ENCODE peak calls at places on chromosomes 11 and 22, in six cellular contexts. A is heart left ventricle, B is right cardiac atrium, R is gastrocnemius medialis, E is GM12878, H is body of pancreas. K is an unnamed sample. For H3K4me1, the result is how much of the 10 kb centered on the place peaks cover.

GRCh38 chr11:73157141-73158010 is 15.3 kb upstream of the FCHSD2 start:
- ATAC-seq in H (peak), E (peak), B (peak), A (peak), R (peak), K (peak)

GRCh38 chr11:117219995-117220394 is 11.9 kb downstream of the PCSK7 start:
- ATAC-seq in R (no peak), E (no peak), H (no peak), A (no peak), B (peak), K (no peak)

GRCh38 chr11:47508595-47509555 is 44.1 kb downstream of the CELF1 start:
- ATAC-seq in R (no peak), A (no peak), E (peak), B (peak), H (peak), K (no peak)

GRCh38 chr11:118002010-118002540 is 15.9 kb downstream of the IL10RA start:
- ATAC-seq in H (no peak), R (no peak), E (no peak), B (no peak), A (no peak), K (no peak)

GRCh38 chr11:96607890-96608558 is 218.2 kb downstream of the JRKL start:
- ATAC-seq in E (no peak), A (no peak), H (no peak), B (no peak), R (no peak), K (no peak)

GRCh38 chr22:18078329-18079041 is 695 bp downstream of the PEX26 start:
- ATAC-seq in E (peak), A (no peak), H (peak), R (peak), B (peak), K (no peak)

GRCh38 chr11:109680127-109680526 is 258.1 kb downstream of the C11orf87 start:
- ATAC-seq in A (no peak), E (no peak), B (no peak), H (no peak), R (no peak), K (no peak)

GRCh38 chr11:10351768-10352641 is 47.1 kb downstream of the ADM start:
- ATAC-seq in H (peak), A (peak), R (peak), E (no peak), B (peak), K (peak)

GRCh38 chr11:23554002-23554401 is 693.7 kb upstream of the CCDC179 start:
- ATAC-seq in H (no peak), R (no peak), E (no peak), A (no peak), B (no peak), K (no peak)

GRCh38 chr11:112113539-112114457 is 27.1 kb downstream of the SDHD start:
- ATAC-seq in A (peak), B (peak), H (peak), R (peak), E (peak), K (no peak)

GRCh38 chr11:12526789-12527188 is 147.4 kb upstream of the TEAD1 start:
- ATAC-seq in B (peak), A (no peak), R (no peak), E (no peak), H (no peak), K (peak)

GRCh38 chr11:11579012-11579755 is 42.6 kb downstream of the GALNT18 start:
- ATAC-seq in B (no peak), A (no peak), E (no peak), H (no peak), R (no peak), K (no peak)

GRCh38 chr11:64813826-64814225 is 3.5 kb upstream of the MEN1 start:
- ATAC-seq in B (no peak), E (no peak), H (no peak), R (no peak), A (no peak), K (no peak)

GRCh38 chr11:63445720-63446119 is 45.2 kb downstream of the PLAAT5 start:
- ATAC-seq in B (no peak), H (no peak), E (no peak), R (no peak), A (no peak), K (no peak)

GRCh38 chr22:22215659-22216449 is 28.7 kb upstream of the VPREB1 start:
- ATAC-seq in E (no peak), B (no peak), R (no peak), H (no peak), A (no peak), K (no peak)

GRCh38 chr22:45336971-45337431 is 27.3 kb downstream of the FAM118A start:
- ATAC-seq in A (peak), B (peak), E (no peak), H (peak), R (peak), K (peak)

GRCh38 chr11:67020949-67021348 is 2.0 kb upstream of the SYT12 start:
- ATAC-seq in A (no peak), E (peak), H (no peak), R (no peak), B (no peak), K (no peak)

GRCh38 chr22:42719656-42720262 is 911 bp downstream of the A4GALT start:
- ATAC-seq in H (no peak), R (peak), B (peak), A (peak), E (peak), K (peak)

GRCh38 chr11:64592234-64592615 is 1.2 kb downstream of the SLC22A12 start:
- ATAC-seq in E (no peak), H (no peak), B (no peak), A (no peak), R (no peak), K (no peak)

GRCh38 chr11:89625171-89625570 is 84.9 kb upstream of the TRIM77 start:
- ATAC-seq in B (no peak), E (no peak), H (no peak), A (no peak), R (no peak), K (no peak)

GRCh38 chr11:103631841-103632240 is 404.6 kb upstream of the DDI1 start:
- ATAC-seq in A (no peak), E (no peak), H (no peak), R (no peak), B (no peak), K (no peak)

GRCh38 chr11:120172921-120173705 is 35.2 kb upstream of the TRIM29 start:
- ATAC-seq in E (no peak), B (no peak), R (no peak), A (no peak), H (no peak), K (no peak)

GRCh38 chr11:124276081-124276480 is 19.9 kb downstream of the OR8G5 start:
- ATAC-seq in A (no peak), R (no peak), E (no peak), H (no peak), B (no peak), K (no peak)

GRCh38 chr11:73453562-73453961 is 77.4 kb downstream of the RELT start:
- ATAC-seq in R (peak), B (peak), H (no peak), E (no peak), A (no peak), K (no peak)

GRCh38 chr22:48044484-48045060 is 1282.1 kb downstream of the TBC1D22A start:
- ATAC-seq in E (no peak), R (no peak), H (no peak), B (no peak), A (no peak), K (no peak)

GRCh38 chr11:99142237-99142636 is 121.5 kb downstream of the CNTN5 start:
- ATAC-seq in R (no peak), H (no peak), B (no peak), A (no peak), E (no peak), K (no peak)

GRCh38 chr11:17792161-17792560 is 57.6 kb downstream of the KCNC1 start:
- ATAC-seq in B (no peak), H (no peak), A (peak), R (no peak), E (no peak), K (no peak)

GRCh38 chr11:7903940-7904339 is 27.1 kb downstream of the OR10A6 start:
- ATAC-seq in B (no peak), E (no peak), H (no peak), R (no peak), A (no peak), K (no peak)

GRCh38 chr11:19805827-19806226 is 93.2 kb downstream of the NAV2 start:
- ATAC-seq in B (no peak), E (no peak), A (no peak), H (no peak), R (no peak), K (no peak)

GRCh38 chr11:19502691-19503253 is 209.9 kb upstream of the NAV2 start:
- ATAC-seq in R (no peak), H (no peak), E (no peak), B (no peak), A (no peak), K (no peak)

GRCh38 chr22:23632178-23632577 is at the start of gene DRICH1:
- ATAC-seq in R (no peak), A (no peak), H (no peak), B (no peak), E (no peak), K (no peak)

GRCh38 chr11:62352355-62353336 is 15.4 kb downstream of the ASRGL1 start:
- ATAC-seq in R (no peak), H (no peak), A (no peak), E (peak), B (no peak), K (no peak)

GRCh38 chr11:105100206-105100605 is 39.4 kb downstream of the CARD18 start:
- ATAC-seq in R (no peak), B (no peak), H (no peak), E (no peak), A (peak), K (no peak)

GRCh38 chr11:66277475-66278391 is at the start of gene CNIH2:
- ATAC-seq in A (no peak), E (peak), R (peak), B (peak), H (peak), K (peak)

GRCh38 chr11:106514706-106515105 is 437.2 kb downstream of the AASDHPPT start:
- ATAC-seq in R (no peak), B (no peak), E (no peak), A (no peak), H (no peak), K (no peak)

GRCh38 chr11:99449345-99449744 is 428.6 kb downstream of the CNTN5 start:
- ATAC-seq in B (no peak), H (no peak), A (no peak), R (no peak), E (no peak), K (no peak)

DNA sequence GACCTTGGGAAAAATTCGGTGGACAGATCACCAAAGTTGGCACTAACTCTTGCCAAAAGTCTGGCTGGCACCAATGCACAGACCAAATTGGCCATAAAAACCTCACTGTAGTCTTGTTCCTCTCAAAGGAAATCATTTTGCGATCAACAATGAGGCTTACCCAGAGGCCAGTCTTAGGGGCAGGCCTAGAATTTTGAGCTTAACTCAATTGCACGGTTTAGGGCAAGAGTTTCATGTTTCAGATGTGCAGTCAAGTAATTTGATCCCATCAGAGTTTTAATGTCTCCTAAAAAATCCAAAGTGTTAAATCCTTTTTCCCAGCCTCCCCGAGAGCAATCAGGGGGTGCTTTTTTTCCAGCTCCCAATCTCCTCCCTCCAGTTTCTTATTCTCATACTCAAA is 19.0 kb downstream of the MPPED2 start:
- ATAC-seq in E (no peak), A (no peak), R (no peak), H (no peak), B (no peak), K (no peak)
- H3K4me1 ChIP-seq in E (under half), A (under half), R (under half), H (under half), B (under half), K (under half)

GRCh38 chr11:43545610-43546009 is 134.9 kb upstream of the HSD17B12 start:
- ATAC-seq in R (no peak), E (no peak), A (no peak), H (no peak), B (no peak), K (no peak)

GRCh38 chr11:43547900-43548381 is 132.6 kb upstream of the HSD17B12 start:
- ATAC-seq in R (no peak), H (peak), E (no peak), A (no peak), B (peak), K (peak)

GRCh38 chr11:43548921-43549320 is 131.6 kb upstream of the HSD17B12 start:
- ATAC-seq in E (no peak), H (no peak), R (no peak), B (no peak), A (no peak), K (no peak)

GRCh38 chr11:43547411-43547718 is 133.2 kb upstream of the HSD17B12 start:
- ATAC-seq in H (peak), R (no peak), B (peak), E (no peak), A (no peak), K (peak)

GRCh38 chr11:43546561-43547410 is 133.8 kb upstream of the HSD17B12 start:
- ATAC-seq in R (no peak), E (no peak), H (peak), B (peak), A (no peak), K (no peak)
- H3K4me3 ChIP-seq in R (no peak), E (no peak), H (no peak), B (no peak), A (no peak), K (peak)

GRCh38 chr11:87215236-87215635 is 177.5 kb downstream of the TMEM135 start:
- ATAC-seq in B (no peak), R (peak), H (no peak), A (no peak), E (no peak), K (no peak)
- H3K4me1 ChIP-seq in B (under half), R (under half), H (under half), A (under half), E (under half), K (under half)

GRCh38 chr11:71426413-71426812 is 21.8 kb downstream of the DHCR7 start:
- ATAC-seq in R (no peak), E (no peak), A (no peak), H (no peak), B (no peak), K (no peak)
- H3K4me3 ChIP-seq in R (no peak), E (no peak), A (no peak), H (no peak), B (no peak), K (no peak)

DNA sequence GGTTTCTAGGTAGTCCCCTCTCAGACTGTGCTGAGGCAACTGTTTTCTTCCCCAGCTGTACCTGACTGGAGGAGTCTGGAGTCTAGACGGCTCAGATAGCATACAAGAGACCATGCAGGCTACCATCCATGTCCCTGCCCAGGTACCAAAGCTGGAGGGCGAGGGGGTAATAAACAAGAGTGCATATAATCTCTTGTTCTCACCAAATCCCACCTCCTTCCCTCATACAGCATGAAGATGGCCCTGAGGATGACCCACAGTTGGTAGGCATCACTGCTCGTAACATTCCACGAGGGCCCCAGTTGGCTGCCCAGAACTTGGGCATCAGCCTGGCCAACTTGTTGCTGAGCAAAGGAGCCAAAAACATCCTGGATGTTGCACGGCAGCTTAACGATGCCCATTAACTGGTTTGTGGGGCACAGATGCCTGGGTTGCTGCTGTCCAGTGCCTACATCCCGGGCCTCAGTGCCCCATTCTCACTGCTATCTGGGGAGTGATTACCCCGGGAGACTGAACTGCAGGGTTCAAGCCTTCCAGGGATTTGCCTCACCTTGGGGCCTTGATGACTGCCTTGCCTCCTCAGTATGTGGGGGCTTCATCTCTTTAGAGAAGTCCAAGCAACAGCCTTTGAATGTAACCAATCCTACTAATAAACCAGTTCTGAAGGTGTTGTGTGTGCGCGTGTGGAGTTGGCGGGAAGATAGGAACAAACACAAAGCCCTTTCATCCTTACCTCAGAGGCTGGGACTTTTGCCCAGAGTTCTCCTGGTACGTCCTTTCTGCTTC is 8.4 kb downstream of the HMBS start:
- ATAC-seq in A (no peak), H (no peak), E (no peak), R (no peak), B (no peak), K (no peak)
- H3K4me1 ChIP-seq in A (under half), H (under half), E (under half), R (under half), B (under half), K (under half)

GRCh38 chr11:16114978-16115871 is 241.1 kb downstream of the SOX6 start:
- ATAC-seq in B (peak), H (peak), E (no peak), A (peak), R (peak), K (no peak)

GRCh38 chr11:16114451-16114850 is 241.9 kb downstream of the SOX6 start:
- ATAC-seq in H (no peak), A (no peak), B (no peak), R (no peak), E (no peak), K (no peak)

GRCh38 chr11:16111690-16112089 is 244.7 kb downstream of the SOX6 start:
- ATAC-seq in R (no peak), B (no peak), H (no peak), A (no peak), E (no peak), K (no peak)

GRCh38 chr11:16110862-16111261 is 245.5 kb downstream of the SOX6 start:
- ATAC-seq in A (no peak), B (no peak), R (no peak), E (no peak), H (peak), K (no peak)
- H3K4me3 ChIP-seq in A (peak), B (no peak), R (no peak), E (no peak), H (no peak), K (no peak)

DNA sequence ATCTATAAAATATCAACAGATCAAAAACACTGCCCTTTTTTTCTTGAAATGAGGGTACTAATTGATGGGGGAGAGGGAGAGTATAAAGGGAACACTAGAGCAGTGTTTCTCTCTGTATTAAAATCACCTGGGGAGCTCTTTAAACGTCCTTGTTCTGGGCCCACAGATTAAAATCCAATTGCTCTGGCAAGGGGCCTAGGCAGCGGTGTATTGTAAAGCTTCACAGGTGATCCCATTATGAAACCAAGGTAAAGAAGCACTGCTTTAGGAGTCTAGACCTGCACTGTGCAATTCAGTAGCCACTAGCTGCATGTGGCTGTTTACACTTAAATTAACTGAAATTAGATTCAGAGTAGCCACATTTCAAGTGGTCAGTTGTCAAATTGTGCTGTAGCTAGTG is 3.0 kb downstream of the AQP11 start:
- ATAC-seq in B (no peak), H (no peak), E (no peak), R (no peak), A (no peak), K (no peak)
- H3K4me1 ChIP-seq in B (under half), H (under half), E (under half), R (under half), A (under half), K (under half)

DNA sequence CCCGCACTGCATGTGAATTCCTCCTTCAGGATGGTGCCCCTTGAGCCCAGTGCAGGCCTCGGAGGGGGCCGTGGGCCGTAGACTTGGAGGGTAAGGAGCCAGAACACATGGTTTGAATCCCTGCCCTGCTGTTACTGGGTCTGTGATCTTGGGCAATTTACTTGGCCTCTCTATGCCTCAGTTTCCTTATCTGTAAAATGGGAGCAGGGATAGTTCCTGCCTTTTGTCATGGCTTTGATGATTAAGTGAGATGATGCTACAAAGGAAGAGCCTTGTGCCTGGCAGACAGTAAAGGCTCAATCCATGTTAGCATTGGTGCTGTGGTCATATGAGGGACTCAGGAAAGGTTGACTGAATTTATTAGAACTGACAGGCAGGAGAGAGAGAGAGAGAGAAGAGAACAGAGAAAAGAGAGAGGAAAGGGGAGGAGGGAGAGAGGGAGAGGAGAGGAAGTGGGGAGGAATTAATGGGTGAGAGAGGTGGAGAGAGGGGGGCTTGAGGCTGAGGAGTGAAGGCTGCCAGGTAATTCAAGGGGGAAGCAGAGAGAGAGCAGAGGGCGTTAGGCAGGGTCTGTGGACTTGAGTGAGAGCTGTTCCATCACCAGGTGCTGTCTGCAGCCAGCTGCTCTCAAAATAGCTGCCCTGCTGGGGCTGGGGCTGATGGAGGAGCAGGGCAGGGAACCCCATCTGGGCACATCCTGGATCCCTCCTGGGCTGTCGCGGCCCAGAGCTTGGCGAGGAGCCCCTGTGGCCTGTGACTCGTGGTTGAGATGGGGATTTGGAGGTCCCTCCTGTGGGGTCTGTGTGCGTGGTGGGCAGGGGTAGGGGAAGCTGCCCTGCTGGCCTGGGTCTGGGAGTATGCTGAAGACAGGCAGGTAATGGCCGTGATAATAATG is 44.1 kb downstream of the MCM5 start:
- ATAC-seq in E (no peak), A (no peak), H (no peak), R (no peak), B (no peak), K (no peak)
- H3K4me3 ChIP-seq in E (no peak), A (no peak), H (no peak), R (no peak), B (no peak), K (no peak)

DNA sequence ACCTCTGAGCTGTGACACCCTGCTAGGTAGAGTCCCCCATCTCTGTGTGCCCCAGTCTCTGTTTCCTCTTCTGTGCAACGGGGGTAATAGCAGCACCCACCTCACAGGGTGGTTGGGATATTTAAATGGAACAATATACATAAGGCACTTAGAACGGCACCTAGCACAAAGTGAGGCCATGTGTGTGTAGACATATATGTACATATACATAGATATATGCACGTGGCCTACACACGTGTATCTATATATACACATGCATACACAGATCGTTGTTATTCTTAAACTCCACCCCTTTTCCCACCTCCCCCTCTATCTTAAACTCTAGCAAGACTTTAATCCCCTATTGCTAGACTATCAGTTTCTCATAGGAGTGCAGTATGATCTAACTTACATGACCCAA is 2.4 kb downstream of the WNT11 start:
- ATAC-seq in A (no peak), H (no peak), E (no peak), R (no peak), B (no peak), K (no peak)
- H3K4me1 ChIP-seq in A (under half), H (under half), E (under half), R (under half), B (under half), K (under half)

K was measured in gastroesophageal sphincter.